ENCODE peak calls at places on chromosomes 4 and X, in nine cellular contexts. X is GM12878, W is esophagus muscularis mucosa, P is spleen, D is breast epithelium, V is upper lobe of left lung, J is stomach, B is prostate gland, N is HCT116. G is an unnamed sample.

GRCh38 chr4:187550256-187550950 is 445.2 kb upstream of the ZFP42 start:
- DNase-seq in X (no peak), W (no peak), P (no peak), D (no peak), V (no peak), J (no peak), B (no peak), N (peak; percentile 7), G (no peak)

GRCh38 chr4:87150498-87151261 is 69.7 kb downstream of the KLHL8 start:
- DNase-seq in X (peak; percentile 35), W (no peak), P (no peak), D (no peak), V (no peak), J (peak; percentile 30), B (peak; percentile 72), N (peak; percentile 55), G (no peak)

GRCh38 chr4:112296949-112297483 is at the start of gene ALPK1:
- DNase-seq in X (no peak), W (no peak), P (no peak), D (no peak), V (no peak), J (no peak), B (peak; percentile 51), N (peak; percentile 88), G (no peak)

GRCh38 chr4:3709061-3709845 is 56.9 kb upstream of the ADRA2C start:
- DNase-seq in X (no peak), W (no peak), P (peak; percentile 35), D (no peak), V (no peak), J (no peak), B (no peak), N (no peak), G (peak; percentile 50)

GRCh38 chr4:48483777-48484493 is 792 bp downstream of the SLC10A4 start:
- DNase-seq in X (no peak), W (no peak), P (peak; percentile 72), D (no peak), V (peak; percentile 81), J (no peak), B (no peak), N (no peak), G (no peak)

GRCh38 chrX:47623540-47624027 is 3.9 kb upstream of the SYN1 start:
- DNase-seq in X (no peak), W (no peak), P (peak; percentile 79), D (peak; percentile 56), V (peak; percentile 81), J (no peak), B (no peak), N (no peak), G (no peak)

GRCh38 chr4:2742823-2743517 is 13.2 kb downstream of the TNIP2 start:
- DNase-seq in X (no peak), W (no peak), P (no peak), D (no peak), V (peak; percentile 54), J (no peak), B (no peak), N (no peak), G (peak; percentile 48)

GRCh38 chr4:181821039-181822004 is 421.9 kb upstream of the TENM3 start:
- DNase-seq in X (no peak), W (no peak), P (no peak), D (no peak), V (no peak), J (no peak), B (no peak), N (no peak), G (no peak)

GRCh38 chr4:128661529-128661928 is 148.0 kb upstream of the JADE1 start:
- DNase-seq in X (no peak), W (no peak), P (no peak), D (no peak), V (no peak), J (no peak), B (no peak), N (no peak), G (no peak)

GRCh38 chr4:128658214-128658621 is 151.3 kb upstream of the JADE1 start:
- DNase-seq in X (peak; percentile 11), W (no peak), P (no peak), D (no peak), V (no peak), J (no peak), B (no peak), N (no peak), G (no peak)

GRCh38 chr4:128660361-128660964 is 149.0 kb upstream of the JADE1 start:
- DNase-seq in X (no peak), W (no peak), P (no peak), D (no peak), V (no peak), J (no peak), B (peak; percentile 64), N (no peak), G (no peak)

GRCh38 chr4:128665514-128665913 is 144.0 kb upstream of the JADE1 start:
- DNase-seq in X (no peak), W (no peak), P (no peak), D (no peak), V (no peak), J (no peak), B (no peak), N (no peak), G (no peak)

DNA sequence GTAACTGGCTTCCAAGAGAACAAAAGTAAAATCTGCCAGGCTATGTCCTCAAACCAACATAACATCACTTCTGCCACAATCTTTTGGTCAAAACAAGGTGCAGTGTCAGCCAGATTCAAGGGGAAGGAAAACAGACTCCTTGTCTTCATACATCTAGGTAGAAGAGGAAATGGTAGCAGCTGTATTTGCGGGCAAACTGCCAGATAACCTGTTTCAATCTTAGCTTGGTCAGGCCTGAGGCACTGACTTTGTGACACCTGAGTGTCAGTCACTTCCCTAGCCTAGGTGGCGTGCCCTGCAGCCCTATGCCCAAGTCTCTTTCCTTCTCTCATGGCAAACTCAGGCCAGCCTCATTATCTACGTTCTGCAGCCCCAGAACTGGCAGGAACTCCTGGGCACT is 146.2 kb upstream of the JADE1 start:
- DNase-seq in X (peak; percentile 37), W (no peak), P (no peak), D (no peak), V (no peak), J (peak; percentile 59), B (peak; percentile 16), N (no peak), G (no peak)
- H3K4me1 ChIP-seq in X (peaks cover 2% of the 10 kb centered on the region), W (peaks cover 43% of the 10 kb centered on the region), P (peaks cover under 1% of the 10 kb centered on the region), D (no peaks in the 10 kb centered on the region), V (peaks cover 15% of the 10 kb centered on the region), J (peaks cover 44% of the 10 kb centered on the region), B (peaks cover 17% of the 10 kb centered on the region), N (no peaks in the 10 kb centered on the region), G (peaks cover 31% of the 10 kb centered on the region)

GRCh38 chrX:154396948-154397887 is 959 bp upstream of the RPL10 start:
- DNase-seq in X (no peak), W (no peak), P (peak; percentile 92), D (peak; percentile 78), V (peak; percentile 94), J (peak; percentile 73), B (no peak), N (no peak), G (peak; percentile 87)

GRCh38 chrX:154401045-154401799 is 3.0 kb downstream of the RPL10 start:
- DNase-seq in X (no peak), W (no peak), P (no peak), D (no peak), V (no peak), J (no peak), B (no peak), N (no peak), G (no peak)

GRCh38 chrX:154399527-154400368 is 1.6 kb downstream of the RPL10 start:
- DNase-seq in X (no peak), W (no peak), P (no peak), D (no peak), V (no peak), J (no peak), B (no peak), N (no peak), G (no peak)

GRCh38 chrX:154398668-154399526 is 720 bp downstream of the RPL10 start:
- DNase-seq in X (no peak), W (peak; percentile 95), P (peak; percentile 95), D (peak; percentile 86), V (peak; percentile 89), J (peak; percentile 89), B (peak; percentile 82), N (no peak), G (peak; percentile 93)

GRCh38 chrX:154397888-154398667 is at the start of gene RPL10:
- DNase-seq in X (peak; percentile 90), W (peak; percentile 98), P (peak; percentile 97), D (peak; percentile 91), V (peak; percentile 96), J (peak; percentile 94), B (peak; percentile 92), N (peak; percentile 93), G (peak; percentile 95)
- TF ChIP-seq POLR2AphosphoS5 in X (peak; percentile 100), W (peak; percentile 95), P (peak; percentile 96), D (peak; percentile 100), V (peak; percentile 100), J (peak; percentile 99), B (peak; percentile 94), N (peak; percentile 99), G (peak; percentile 99)

DNA sequence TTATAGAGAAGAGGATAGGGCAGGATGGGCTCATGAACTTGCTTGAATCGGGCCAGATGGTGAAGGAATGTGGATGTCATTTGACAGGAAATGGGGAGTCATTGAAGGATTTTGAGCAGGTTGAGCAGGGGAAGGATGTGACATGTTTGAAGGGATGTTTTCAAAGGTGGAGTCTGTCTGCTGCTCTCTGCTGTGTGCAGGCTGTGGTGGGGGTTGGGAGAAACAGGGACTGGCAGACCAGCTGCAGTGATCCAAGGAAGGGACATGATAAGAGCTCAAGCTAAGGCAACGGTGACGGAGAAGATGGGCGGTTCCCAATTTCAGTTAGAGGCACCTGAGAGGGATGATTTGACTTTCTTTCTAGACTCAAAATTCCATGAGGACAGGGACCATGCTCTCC is 14.0 kb upstream of the XPNPEP2 start:
- DNase-seq in X (no peak), W (no peak), P (no peak), D (no peak), V (no peak), J (no peak), B (no peak), N (no peak), G (no peak)
- H3K4me1 ChIP-seq in X (no peaks in the 10 kb centered on the region), W (no peaks in the 10 kb centered on the region), P (peaks cover 7% of the 10 kb centered on the region), D (no peaks in the 10 kb centered on the region), V (no peaks in the 10 kb centered on the region), J (no peaks in the 10 kb centered on the region), B (no peaks in the 10 kb centered on the region), N (no peaks in the 10 kb centered on the region), G (no peaks in the 10 kb centered on the region)

GRCh38 chr4:76200771-76201224 is 12.8 kb downstream of the SCARB2 start:
- DNase-seq in X (no peak), W (peak; percentile 72), P (no peak), D (no peak), V (no peak), J (no peak), B (no peak), N (no peak), G (no peak)

GRCh38 chr4:76197971-76198410 is 15.6 kb downstream of the SCARB2 start:
- DNase-seq in X (no peak), W (peak; percentile 91), P (peak; percentile 79), D (no peak), V (peak; percentile 28), J (no peak), B (peak; percentile 61), N (no peak), G (no peak)

GRCh38 chr4:76197001-76197743 is 16.5 kb downstream of the SCARB2 start:
- DNase-seq in X (no peak), W (peak; percentile 80), P (no peak), D (no peak), V (no peak), J (no peak), B (no peak), N (no peak), G (no peak)

GRCh38 chr4:76199664-76200211 is 13.9 kb downstream of the SCARB2 start:
- DNase-seq in X (peak; percentile 81), W (peak; percentile 87), P (peak; percentile 87), D (no peak), V (no peak), J (peak; percentile 43), B (no peak), N (no peak), G (no peak)

DNA sequence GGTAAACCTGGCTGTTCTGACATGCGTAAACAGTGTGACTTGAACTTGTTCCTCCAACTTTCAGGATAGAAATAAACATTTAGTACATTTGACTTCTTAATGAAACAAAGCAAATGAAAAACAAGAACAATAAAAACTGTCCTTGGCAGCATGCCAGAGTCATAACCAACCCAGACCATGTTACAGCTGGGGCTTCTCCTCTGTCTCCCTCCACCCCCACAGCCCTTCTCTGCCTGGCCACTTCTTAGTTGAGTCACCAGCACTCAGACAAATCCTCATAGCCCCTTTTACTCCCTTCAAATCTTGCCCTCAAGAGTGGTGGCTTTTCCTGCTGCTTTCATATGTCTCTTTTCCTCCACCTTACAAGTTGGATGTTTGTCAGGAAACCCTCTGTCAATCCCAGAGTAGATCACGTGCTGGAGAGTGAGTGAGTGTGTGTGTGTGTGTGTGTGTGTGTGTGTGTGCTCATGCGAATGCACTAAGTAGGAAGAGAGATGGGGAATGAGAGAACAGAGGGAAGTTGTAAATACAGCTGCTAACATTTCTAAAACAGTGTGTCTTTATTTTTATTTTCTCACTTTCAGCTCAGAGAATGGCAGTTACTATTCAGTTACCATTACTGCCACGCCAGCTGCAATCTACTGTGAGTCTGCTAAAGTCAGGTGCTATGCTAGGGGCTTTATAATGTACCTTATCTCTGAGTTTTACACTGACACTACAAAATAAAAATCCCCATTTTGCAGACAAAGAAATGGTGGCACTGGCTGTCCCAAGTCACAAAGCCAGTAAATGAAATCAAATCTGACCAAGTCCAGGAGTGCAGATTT is 15.0 kb downstream of the SCARB2 start:
- DNase-seq in X (peak; percentile 87), W (peak; percentile 92), P (no peak), D (no peak), V (no peak), J (peak; percentile 54), B (peak; percentile 90), N (no peak), G (no peak)
- TF ChIP-seq POLR2AphosphoS5 in X (peak; percentile 67), W (no peak), P (no peak), D (no peak), V (peak; percentile 65), J (no peak), B (peak; percentile 72), N (no peak), G (no peak)

G was measured in suprapubic skin.